ENCODE peak calls at places on chromosomes 13 and 19, in nine cellular contexts. One of them, this sample, is unnamed.

GRCh38 chr13:80706164-80706471 is 365.2 kb upstream of the SPRY2 start:
- DNase-seq in NCI-H1092: no peak
- DNase-seq in HS-5: no peak
- DNase-seq in endothelial cell of umbilical vein: no peak
- DNase-seq in fibroblast of lung: no peak
- DNase-seq in small intestine: no peak
- DNase-seq in T-helper 9 cell: no peak
- DNase-seq in ureter: no peak
- DNase-seq in central memory CD4-positive, alpha-beta T cell: no peak
- DNase-seq in this sample: no peak

GRCh38 chr19:4014541-4015491 is 7.3 kb downstream of the PIAS4 start:
- DNase-seq in small intestine: no peak
- DNase-seq in fibroblast of lung: no peak
- DNase-seq in central memory CD4-positive, alpha-beta T cell: peak; percentile 33
- DNase-seq in HS-5: no peak
- DNase-seq in endothelial cell of umbilical vein: no peak
- DNase-seq in NCI-H1092: no peak
- DNase-seq in T-helper 9 cell: peak; percentile 20
- DNase-seq in ureter: no peak
- DNase-seq in this sample: no peak

GRCh38 chr13:44273991-44274810 is 99.4 kb upstream of the SERP2 start:
- DNase-seq in T-helper 9 cell: no peak
- DNase-seq in endothelial cell of umbilical vein: peak; percentile 31
- DNase-seq in HS-5: no peak
- DNase-seq in fibroblast of lung: peak; percentile 94
- DNase-seq in central memory CD4-positive, alpha-beta T cell: peak; percentile 77
- DNase-seq in ureter: no peak
- DNase-seq in NCI-H1092: no peak
- DNase-seq in small intestine: peak; percentile 88
- DNase-seq in this sample: peak; percentile 80

GRCh38 chr19:17522988-17523872 is 11.8 kb downstream of the PGLS start:
- DNase-seq in fibroblast of lung: no peak
- DNase-seq in central memory CD4-positive, alpha-beta T cell: peak; percentile 13
- DNase-seq in ureter: no peak
- DNase-seq in NCI-H1092: no peak
- DNase-seq in endothelial cell of umbilical vein: no peak
- DNase-seq in HS-5: no peak
- DNase-seq in T-helper 9 cell: no peak
- DNase-seq in small intestine: peak; percentile 33
- DNase-seq in this sample: peak; percentile 70

GRCh38 chr13:48567521-48568331 is 34.8 kb upstream of the RCBTB2 start:
- DNase-seq in fibroblast of lung: peak; percentile 33
- DNase-seq in NCI-H1092: no peak
- DNase-seq in endothelial cell of umbilical vein: peak; percentile 11
- DNase-seq in T-helper 9 cell: no peak
- DNase-seq in ureter: no peak
- DNase-seq in small intestine: no peak
- DNase-seq in HS-5: no peak
- DNase-seq in central memory CD4-positive, alpha-beta T cell: no peak
- DNase-seq in this sample: no peak

GRCh38 chr13:33910267-33910666 is 92.3 kb downstream of the RFC3 start:
- DNase-seq in endothelial cell of umbilical vein: no peak
- DNase-seq in central memory CD4-positive, alpha-beta T cell: no peak
- DNase-seq in NCI-H1092: no peak
- DNase-seq in HS-5: no peak
- DNase-seq in fibroblast of lung: no peak
- DNase-seq in ureter: no peak
- DNase-seq in T-helper 9 cell: no peak
- DNase-seq in small intestine: no peak
- DNase-seq in this sample: no peak

GRCh38 chr19:35868172-35868822 is at the start of gene APLP1:
- DNase-seq in T-helper 9 cell: peak; percentile 53
- DNase-seq in central memory CD4-positive, alpha-beta T cell: peak; percentile 43
- DNase-seq in endothelial cell of umbilical vein: peak; percentile 39
- DNase-seq in NCI-H1092: no peak
- DNase-seq in ureter: peak; percentile 59
- DNase-seq in fibroblast of lung: no peak
- DNase-seq in HS-5: no peak
- DNase-seq in small intestine: peak; percentile 49
- DNase-seq in this sample: peak; percentile 33

GRCh38 chr13:94952787-94953186 is 240.4 kb upstream of the SOX21 start:
- DNase-seq in NCI-H1092: no peak
- DNase-seq in endothelial cell of umbilical vein: no peak
- DNase-seq in fibroblast of lung: no peak
- DNase-seq in T-helper 9 cell: no peak
- DNase-seq in central memory CD4-positive, alpha-beta T cell: no peak
- DNase-seq in HS-5: no peak
- DNase-seq in ureter: no peak
- DNase-seq in small intestine: no peak
- DNase-seq in this sample: no peak

GRCh38 chr19:14114854-14115253 is 2.7 kb downstream of the PRKACA start:
- DNase-seq in ureter: no peak
- DNase-seq in small intestine: peak; percentile 41
- DNase-seq in fibroblast of lung: no peak
- DNase-seq in NCI-H1092: no peak
- DNase-seq in endothelial cell of umbilical vein: no peak
- DNase-seq in T-helper 9 cell: peak; percentile 36
- DNase-seq in HS-5: no peak
- DNase-seq in central memory CD4-positive, alpha-beta T cell: peak; percentile 22
- DNase-seq in this sample: peak; percentile 42

GRCh38 chr19:17001603-17002183 is 24.9 kb downstream of the CPAMD8 start:
- DNase-seq in central memory CD4-positive, alpha-beta T cell: peak; percentile 89
- DNase-seq in T-helper 9 cell: peak; percentile 64
- DNase-seq in NCI-H1092: no peak
- DNase-seq in fibroblast of lung: no peak
- DNase-seq in small intestine: peak; percentile 25
- DNase-seq in HS-5: no peak
- DNase-seq in ureter: no peak
- DNase-seq in endothelial cell of umbilical vein: no peak
- DNase-seq in this sample: peak; percentile 75

GRCh38 chr19:13366529-13367143 is 139.6 kb downstream of the CACNA1A start:
- DNase-seq in small intestine: no peak
- DNase-seq in fibroblast of lung: peak; percentile 31
- DNase-seq in ureter: no peak
- DNase-seq in endothelial cell of umbilical vein: peak; percentile 28
- DNase-seq in central memory CD4-positive, alpha-beta T cell: no peak
- DNase-seq in T-helper 9 cell: no peak
- DNase-seq in NCI-H1092: no peak
- DNase-seq in HS-5: peak; percentile 24
- DNase-seq in this sample: no peak

GRCh38 chr19:28372800-28373199 is 840.2 kb downstream of the UQCRFS1 start:
- DNase-seq in fibroblast of lung: no peak
- DNase-seq in HS-5: no peak
- DNase-seq in endothelial cell of umbilical vein: no peak
- DNase-seq in NCI-H1092: no peak
- DNase-seq in T-helper 9 cell: no peak
- DNase-seq in small intestine: no peak
- DNase-seq in central memory CD4-positive, alpha-beta T cell: no peak
- DNase-seq in ureter: no peak
- DNase-seq in this sample: no peak

GRCh38 chr19:13795595-13796300 is 505 bp downstream of the ZSWIM4 start:
- DNase-seq in T-helper 9 cell: no peak
- DNase-seq in endothelial cell of umbilical vein: peak; percentile 25
- DNase-seq in NCI-H1092: no peak
- DNase-seq in HS-5: no peak
- DNase-seq in ureter: no peak
- DNase-seq in central memory CD4-positive, alpha-beta T cell: no peak
- DNase-seq in fibroblast of lung: no peak
- DNase-seq in small intestine: no peak
- DNase-seq in this sample: no peak

GRCh38 chr19:45249261-45250033 is 1.6 kb upstream of the MARK4 start:
- DNase-seq in HS-5: no peak
- DNase-seq in central memory CD4-positive, alpha-beta T cell: no peak
- DNase-seq in NCI-H1092: no peak
- DNase-seq in small intestine: no peak
- DNase-seq in ureter: no peak
- DNase-seq in endothelial cell of umbilical vein: no peak
- DNase-seq in T-helper 9 cell: no peak
- DNase-seq in fibroblast of lung: no peak
- DNase-seq in this sample: no peak

GRCh38 chr13:90801621-90802020 is 545.9 kb upstream of the MIR17HG start:
- DNase-seq in T-helper 9 cell: no peak
- DNase-seq in endothelial cell of umbilical vein: no peak
- DNase-seq in ureter: no peak
- DNase-seq in central memory CD4-positive, alpha-beta T cell: no peak
- DNase-seq in small intestine: no peak
- DNase-seq in HS-5: no peak
- DNase-seq in fibroblast of lung: no peak
- DNase-seq in NCI-H1092: no peak
- DNase-seq in this sample: no peak

GRCh38 chr19:49637865-49638350 is 2.0 kb downstream of the RRAS start:
- DNase-seq in NCI-H1092: no peak
- DNase-seq in HS-5: no peak
- DNase-seq in ureter: peak; percentile 86
- DNase-seq in fibroblast of lung: peak; percentile 75
- DNase-seq in small intestine: peak; percentile 93
- DNase-seq in T-helper 9 cell: no peak
- DNase-seq in central memory CD4-positive, alpha-beta T cell: no peak
- DNase-seq in endothelial cell of umbilical vein: peak; percentile 67
- DNase-seq in this sample: no peak